ENCODE peak calls at places on chromosomes 1 and 21, in eight cellular contexts. O is AG04450, J is right atrium auricular region, D is ovary, N is sigmoid colon, Z is SK-N-SH, F is upper lobe of left lung, M is uterus. U is an unnamed sample.

GRCh38 chr1:221775206-221775605 is 33.3 kb upstream of the DUSP10 start:
- DNase-seq in O (no peak), J (no peak), D (no peak), N (no peak), Z (no peak), F (no peak), M (no peak), U (no peak)

GRCh38 chr1:214842856-214843255 is 239.7 kb upstream of the KCNK2 start:
- DNase-seq in O (no peak), J (no peak), D (no peak), N (no peak), Z (no peak), F (no peak), M (no peak), U (no peak)

GRCh38 chr21:44428281-44428942 is 26.9 kb upstream of the LRRC3 start:
- DNase-seq in O (no peak), J (no peak), D (no peak), N (peak; percentile 30), Z (peak; percentile 35), F (peak; percentile 44), M (no peak), U (peak; percentile 65)

GRCh38 chr1:2575801-2576663 is 10.5 kb upstream of the PRXL2B start:
- DNase-seq in O (no peak), J (no peak), D (peak; percentile 25), N (no peak), Z (no peak), F (no peak), M (no peak), U (peak; percentile 69)

GRCh38 chr1:48127735-48128685 is 94.5 kb upstream of the SLC5A9 start:
- DNase-seq in O (no peak), J (no peak), D (no peak), N (no peak), Z (no peak), F (no peak), M (no peak), U (no peak)

GRCh38 chr1:48040122-48040521 is 42.9 kb upstream of the TRABD2B start:
- DNase-seq in O (no peak), J (no peak), D (no peak), N (no peak), Z (no peak), F (no peak), M (no peak), U (no peak)

GRCh38 chr1:199954701-199955100 is 72.8 kb upstream of the NR5A2 start:
- DNase-seq in O (no peak), J (no peak), D (no peak), N (no peak), Z (peak; percentile 44), F (no peak), M (no peak), U (no peak)

GRCh38 chr1:231883382-231883781 is 256.8 kb downstream of the DISC1 start:
- DNase-seq in O (no peak), J (no peak), D (no peak), N (no peak), Z (no peak), F (no peak), M (no peak), U (no peak)

GRCh38 chr1:114081145-114082046 is 72.3 kb downstream of the SYT6 start:
- DNase-seq in O (no peak), J (peak; percentile 61), D (peak; percentile 43), N (no peak), Z (no peak), F (peak; percentile 31), M (no peak), U (no peak)

GRCh38 chr1:61282387-61282786 is 200.0 kb downstream of the NFIA start:
- DNase-seq in O (no peak), J (no peak), D (no peak), N (no peak), Z (no peak), F (no peak), M (no peak), U (no peak)

GRCh38 chr1:236963920-236964319 is 40.3 kb downstream of the MT1HL1 start:
- DNase-seq in O (no peak), J (no peak), D (no peak), N (no peak), Z (no peak), F (no peak), M (no peak), U (no peak)

GRCh38 chr1:186976700-186977099 is 148.0 kb downstream of the PLA2G4A start:
- DNase-seq in O (no peak), J (no peak), D (no peak), N (peak; percentile 87), Z (no peak), F (no peak), M (no peak), U (no peak)

GRCh38 chr21:44421901-44422840 is 33.1 kb upstream of the LRRC3 start:
- DNase-seq in O (no peak), J (no peak), D (peak; percentile 7), N (peak; percentile 26), Z (no peak), F (peak; percentile 8), M (no peak), U (peak; percentile 46)

GRCh38 chr1:110390096-110390495 is 730 bp downstream of the SLC16A4 start:
- DNase-seq in O (no peak), J (peak; percentile 75), D (peak; percentile 68), N (peak; percentile 83), Z (no peak), F (peak; percentile 81), M (peak; percentile 44), U (no peak)

GRCh38 chr1:36253463-36253862 is 29.2 kb downstream of the THRAP3 start:
- DNase-seq in O (no peak), J (no peak), D (no peak), N (no peak), Z (no peak), F (no peak), M (no peak), U (no peak)

GRCh38 chr1:243420968-243421675 is 165.3 kb downstream of the SDCCAG8 start:
- DNase-seq in O (no peak), J (no peak), D (no peak), N (no peak), Z (no peak), F (no peak), M (no peak), U (no peak)

GRCh38 chr1:168483531-168483930 is 60.3 kb downstream of the XCL2 start:
- DNase-seq in O (no peak), J (no peak), D (no peak), N (no peak), Z (no peak), F (no peak), M (no peak), U (no peak)

GRCh38 chr1:198632007-198632406 is 6.8 kb upstream of the PTPRC start:
- DNase-seq in O (no peak), J (no peak), D (no peak), N (no peak), Z (no peak), F (no peak), M (no peak), U (no peak)

GRCh38 chr1:87292684-87293493 is 35.8 kb upstream of the LMO4 start:
- DNase-seq in O (peak; percentile 27), J (no peak), D (no peak), N (no peak), Z (peak; percentile 57), F (peak; percentile 40), M (peak; percentile 37), U (no peak)

GRCh38 chr1:8004113-8004802 is 21.9 kb downstream of the ERRFI1 start:
- DNase-seq in O (no peak), J (peak; percentile 58), D (no peak), N (no peak), Z (no peak), F (no peak), M (no peak), U (no peak)

GRCh38 chr1:197799271-197799670 is 24.0 kb upstream of the DENND1B start:
- DNase-seq in O (no peak), J (no peak), D (no peak), N (no peak), Z (no peak), F (peak; percentile 31), M (no peak), U (no peak)

GRCh38 chr1:180381184-180381580 is 121.2 kb downstream of the ACBD6 start:
- DNase-seq in O (no peak), J (no peak), D (no peak), N (no peak), Z (no peak), F (no peak), M (no peak), U (no peak)
- H3K9me3 ChIP-seq in O (peaks cover 15% of the 10 kb centered on the region), J (no peaks in the 10 kb centered on the region), D (no peaks in the 10 kb centered on the region), N (peaks cover 20% of the 10 kb centered on the region), Z (peaks cover 21% of the 10 kb centered on the region), F (peaks cover 16% of the 10 kb centered on the region), M (peaks cover 33% of the 10 kb centered on the region), U (peaks cover 38% of the 10 kb centered on the region)

GRCh38 chr1:238176441-238176840 is 285.7 kb upstream of the ZP4 start:
- DNase-seq in O (no peak), J (no peak), D (no peak), N (no peak), Z (no peak), F (no peak), M (no peak), U (no peak)

GRCh38 chr1:238177960-238178359 is 287.2 kb upstream of the ZP4 start:
- DNase-seq in O (no peak), J (no peak), D (no peak), N (no peak), Z (no peak), F (no peak), M (no peak), U (no peak)

GRCh38 chr1:238177351-238177750 is 286.6 kb upstream of the ZP4 start:
- DNase-seq in O (no peak), J (no peak), D (no peak), N (no peak), Z (no peak), F (no peak), M (no peak), U (no peak)
- H3K9me3 ChIP-seq in O (peaks cover 25% of the 10 kb centered on the region), J (no peaks in the 10 kb centered on the region), D (no peaks in the 10 kb centered on the region), N (no peaks in the 10 kb centered on the region), Z (no peaks in the 10 kb centered on the region), F (no peaks in the 10 kb centered on the region), M (no peaks in the 10 kb centered on the region), U (no peaks in the 10 kb centered on the region)

DNA sequence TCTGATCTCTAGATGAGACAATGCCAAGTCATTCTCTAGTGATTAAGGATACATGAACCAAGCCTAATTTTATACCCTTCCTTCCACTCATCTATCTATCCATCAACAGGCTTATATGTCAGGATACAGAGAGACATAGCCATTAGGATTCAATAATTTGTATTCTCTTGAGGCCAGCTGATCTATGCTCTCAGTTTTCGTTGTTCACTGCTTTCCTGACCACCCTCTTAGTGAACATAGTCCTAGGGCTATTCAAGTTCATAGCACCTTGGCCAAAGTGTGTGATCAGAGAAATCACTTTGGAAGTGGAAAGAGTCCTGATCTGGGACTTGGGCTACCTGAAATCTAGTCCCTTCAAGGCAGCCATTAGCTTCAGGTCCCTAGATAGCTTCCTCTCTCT is 4.2 kb upstream of the KPRP start:
- DNase-seq in O (no peak), J (no peak), D (no peak), N (no peak), Z (no peak), F (no peak), M (no peak), U (no peak)
- H3K9me3 ChIP-seq in O (peaks cover 5% of the 10 kb centered on the region), J (no peaks in the 10 kb centered on the region), D (no peaks in the 10 kb centered on the region), N (no peaks in the 10 kb centered on the region), Z (no peaks in the 10 kb centered on the region), F (no peaks in the 10 kb centered on the region), M (no peaks in the 10 kb centered on the region), U (no peaks in the 10 kb centered on the region)

DNA sequence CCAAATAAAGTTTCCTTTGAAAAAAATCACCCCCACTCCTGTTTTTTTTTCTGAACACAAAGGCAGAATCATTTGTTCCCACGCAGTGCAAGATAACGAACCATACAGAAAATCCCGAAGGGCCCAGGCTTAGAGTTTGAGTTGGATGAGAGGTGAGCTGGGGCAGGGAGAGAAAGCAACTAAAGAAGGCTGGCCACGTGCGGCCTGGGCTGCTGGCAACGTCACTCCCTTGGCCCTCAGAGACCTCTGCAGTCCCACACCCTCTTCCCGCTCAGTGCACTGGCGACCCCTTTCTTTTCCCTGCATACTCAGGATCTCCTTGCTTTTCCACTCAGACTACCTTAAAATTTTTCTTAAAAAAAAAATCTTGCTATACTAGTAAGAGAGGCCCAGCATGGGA is 28.2 kb upstream of the CRNN start:
- DNase-seq in O (no peak), J (no peak), D (no peak), N (no peak), Z (no peak), F (no peak), M (no peak), U (no peak)
- H3K9me3 ChIP-seq in O (no peaks in the 10 kb centered on the region), J (no peaks in the 10 kb centered on the region), D (no peaks in the 10 kb centered on the region), N (no peaks in the 10 kb centered on the region), Z (no peaks in the 10 kb centered on the region), F (no peaks in the 10 kb centered on the region), M (no peaks in the 10 kb centered on the region), U (no peaks in the 10 kb centered on the region)